ENCODE peak calls at places on chromosomes 2 and 18, in nine cellular contexts. W, K, F, R, E, T, L, G and I are unnamed samples.

GRCh38 chr2:122447237-122447636 is 691.8 kb downstream of the TSN start:
- DNase-seq in L (no peak), K (no peak), F (no peak), T (no peak), E (no peak), G (no peak), R (no peak), W (no peak), I (no peak)

GRCh38 chr2:63055510-63056308 is 5.1 kb downstream of the OTX1 start:
- DNase-seq in L (peak), R (no peak), K (no peak), F (peak), G (no peak), T (no peak), W (no peak), E (peak), I (peak)

GRCh38 chr2:25373269-25373981 is 31.7 kb upstream of the DNMT3A start:
- DNase-seq in W (no peak), K (no peak), F (no peak), L (no peak), R (no peak), G (no peak), T (no peak), E (no peak), I (no peak)

GRCh38 chr18:26309283-26309682 is 83.0 kb downstream of the TAF4B start:
- DNase-seq in K (no peak), G (no peak), T (no peak), W (no peak), E (no peak), L (no peak), R (peak), F (no peak), I (no peak)

GRCh38 chr18:35479911-35480586 is 17.7 kb downstream of the INO80C start:
- DNase-seq in F (no peak), T (no peak), G (no peak), R (no peak), E (no peak), W (no peak), L (no peak), K (no peak), I (no peak)

GRCh38 chr2:221501210-221501882 is 70.8 kb downstream of the EPHA4 start:
- DNase-seq in R (no peak), F (peak), T (no peak), K (no peak), G (no peak), L (no peak), W (peak), E (peak), I (no peak)

GRCh38 chr2:129877795-129878775 is 101.4 kb upstream of the RAB6C start:
- DNase-seq in R (peak), F (peak), L (peak), G (no peak), T (peak), K (peak), E (peak), W (peak), I (peak)

GRCh38 chr18:63264871-63265270 is 54.7 kb downstream of the BCL2 start:
- DNase-seq in G (no peak), R (no peak), E (no peak), K (no peak), L (no peak), F (no peak), T (no peak), W (no peak), I (no peak)

GRCh38 chr2:47072728-47073191 is 82.3 kb downstream of the STPG4 start:
- DNase-seq in E (peak), G (no peak), F (no peak), R (no peak), W (no peak), T (peak), K (no peak), L (no peak), I (no peak)

GRCh38 chr2:69601179-69601612 is 42.3 kb downstream of the AAK1 start:
- DNase-seq in L (no peak), E (no peak), K (no peak), W (peak), R (peak), T (no peak), F (peak), G (no peak), I (no peak)

GRCh38 chr2:234771985-234772774 is 179.6 kb upstream of the SH3BP4 start:
- DNase-seq in R (peak), G (no peak), L (no peak), K (no peak), E (peak), T (no peak), W (peak), F (no peak), I (peak)

GRCh38 chr2:144331652-144332355 is 188.1 kb downstream of the ZEB2 start:
- DNase-seq in L (peak), R (no peak), F (peak), G (no peak), K (no peak), T (peak), E (no peak), W (peak), I (peak)

GRCh38 chr2:161045726-161046125 is 114.5 kb upstream of the TANK start:
- DNase-seq in F (no peak), R (no peak), G (no peak), T (no peak), L (no peak), K (no peak), E (no peak), W (no peak), I (no peak)

GRCh38 chr2:54122939-54123338 is 7.5 kb downstream of the ACYP2 start:
- DNase-seq in T (no peak), G (no peak), F (no peak), E (no peak), R (peak), K (peak), L (no peak), W (peak), I (peak)

GRCh38 chr2:763766-764525 is 86.7 kb upstream of the TMEM18 start:
- DNase-seq in T (no peak), G (no peak), L (no peak), K (no peak), W (no peak), R (peak), E (no peak), F (no peak), I (no peak)

GRCh38 chr2:205763708-205764501 is 81.6 kb downstream of the NRP2 start:
- DNase-seq in F (peak), L (peak), G (peak), K (no peak), T (no peak), E (peak), R (peak), W (no peak), I (peak)

GRCh38 chr18:23689616-23690504 is 607 bp downstream of the LAMA3 start:
- DNase-seq in G (no peak), F (peak), K (no peak), R (no peak), L (peak), E (peak), T (no peak), W (no peak), I (peak)

GRCh38 chr2:27135471-27135955 is 1.1 kb upstream of the PREB start:
- DNase-seq in L (no peak), T (no peak), F (no peak), W (no peak), R (no peak), G (no peak), K (no peak), E (no peak), I (no peak)

GRCh38 chr2:179270689-179271088 is 6.1 kb upstream of the SESTD1 start:
- DNase-seq in K (no peak), W (no peak), F (no peak), G (no peak), R (no peak), L (no peak), E (no peak), T (no peak), I (no peak)

GRCh38 chr2:201642086-201642578 is 1.2 kb downstream of the TMEM237 start:
- DNase-seq in G (peak), K (no peak), T (peak), F (no peak), L (no peak), W (no peak), R (no peak), E (no peak), I (no peak)

GRCh38 chr2:186229265-186229664 is 256.8 kb upstream of the ZC3H15 start:
- DNase-seq in L (no peak), T (no peak), F (no peak), W (no peak), R (no peak), K (no peak), G (no peak), E (no peak), I (no peak)

GRCh38 chr2:180625006-180625844 is 355.2 kb upstream of the UBE2E3 start:
- DNase-seq in E (no peak), R (peak), T (no peak), G (no peak), K (no peak), L (no peak), W (peak), F (no peak), I (no peak)